ENCODE peak calls at places on chromosomes 4 and X, in eight cellular contexts. N, I, P, J, B, A, T and M are unnamed samples.

GRCh38 chr4:123546661-123547060 is 150.1 kb downstream of the SPRY1 start:
- DNase-seq in N (no peak), I (no peak), P (no peak), J (no peak), B (no peak), A (no peak), T (no peak), M (no peak)

GRCh38 chrX:4925911-4926310 is 1212.5 kb upstream of the PRKX start:
- DNase-seq in N (no peak), I (no peak), P (no peak), J (no peak), B (no peak), A (no peak), T (no peak), M (no peak)

GRCh38 chr4:95304898-95305297 is 243.9 kb downstream of the UNC5C start:
- DNase-seq in N (no peak), I (peak; percentile 30), P (peak; percentile 64), J (no peak), B (no peak), A (no peak), T (no peak), M (no peak)

GRCh38 chr4:17665346-17665745 is 50.9 kb downstream of the MED28 start:
- DNase-seq in N (no peak), I (no peak), P (no peak), J (no peak), B (no peak), A (no peak), T (no peak), M (no peak)

GRCh38 chrX:39445336-39445735 is 644.1 kb downstream of the MID1IP1 start:
- DNase-seq in N (no peak), I (no peak), P (peak; percentile 48), J (no peak), B (peak; percentile 28), A (no peak), T (peak; percentile 3), M (no peak)

GRCh38 chr4:127889903-127890302 is 9.2 kb downstream of the PLK4 start:
- DNase-seq in N (no peak), I (no peak), P (no peak), J (no peak), B (no peak), A (no peak), T (no peak), M (no peak)

GRCh38 chrX:136106920-136107534 is 40.3 kb upstream of the FHL1 start:
- DNase-seq in N (no peak), I (no peak), P (no peak), J (no peak), B (no peak), A (no peak), T (no peak), M (no peak)

GRCh38 chrX:53280703-53281320 is 572 bp downstream of the IQSEC2 start:
- DNase-seq in N (peak; percentile 75), I (no peak), P (peak; percentile 27), J (no peak), B (no peak), A (no peak), T (no peak), M (no peak)

GRCh38 chrX:67779099-67779498 is 235.3 kb downstream of the AR start:
- DNase-seq in N (no peak), I (no peak), P (no peak), J (no peak), B (no peak), A (no peak), T (no peak), M (peak; percentile 39)

GRCh38 chr4:168908093-168908492 is 102.0 kb downstream of the CBR4 start:
- DNase-seq in N (no peak), I (no peak), P (no peak), J (no peak), B (no peak), A (no peak), T (no peak), M (no peak)

GRCh38 chr4:144734522-144734921 is 88.6 kb downstream of the HHIP start:
- DNase-seq in N (no peak), I (no peak), P (peak; percentile 31), J (no peak), B (no peak), A (no peak), T (no peak), M (no peak)

GRCh38 chrX:7606253-7606652 is 236.7 kb upstream of the VCX start:
- DNase-seq in N (no peak), I (no peak), P (no peak), J (no peak), B (no peak), A (no peak), T (no peak), M (no peak)

GRCh38 chr4:92872604-92873003 is 568.8 kb downstream of the GRID2 start:
- DNase-seq in N (no peak), I (no peak), P (no peak), J (no peak), B (no peak), A (no peak), T (no peak), M (no peak)

GRCh38 chrX:137743414-137743813 is 177.5 kb downstream of the ZIC3 start:
- DNase-seq in N (no peak), I (no peak), P (no peak), J (no peak), B (no peak), A (no peak), T (no peak), M (no peak)

GRCh38 chrX:101803451-101803850 is 128.4 kb downstream of the ZMAT1 start:
- DNase-seq in N (no peak), I (no peak), P (peak; percentile 4), J (no peak), B (peak; percentile 7), A (no peak), T (no peak), M (no peak)

DNA sequence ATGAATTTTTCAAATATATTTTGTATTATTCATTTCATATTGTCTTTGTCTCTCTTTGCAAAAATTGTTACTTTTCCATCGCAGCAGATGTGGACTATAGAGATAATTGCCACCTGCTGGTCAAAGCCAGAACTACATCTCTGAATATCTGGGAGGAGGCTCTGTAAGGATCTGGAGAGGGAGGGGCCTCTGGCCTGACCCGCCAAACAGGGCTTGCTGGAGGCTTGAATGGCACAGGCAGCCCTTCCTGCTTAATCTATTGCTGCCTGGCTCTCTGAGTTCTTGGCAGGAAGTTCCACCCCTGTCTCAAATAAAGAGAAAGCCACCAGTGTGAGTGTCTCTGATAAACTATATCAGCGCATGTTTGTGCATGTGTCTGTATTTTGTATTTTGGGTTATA is 132.4 kb downstream of the ZMAT1 start:
- DNase-seq in N (peak; percentile 56), I (peak; percentile 80), P (peak; percentile 90), J (peak; percentile 72), B (peak; percentile 77), A (peak; percentile 51), T (peak; percentile 69), M (peak; percentile 83)
- H3K4me3 ChIP-seq in N (peak overlapping the region; percentile 13), I (no peak overlapping the region), P (peak overlapping the region; percentile 3), J (no peak overlapping the region), B (no peak overlapping the region), A (peak overlapping the region; percentile 31), T (no peak overlapping the region), M (peak overlapping the region; percentile 37)

GRCh38 chrX:105910563-105911105 is 88.3 kb downstream of the NRK start:
- DNase-seq in N (no peak), I (no peak), P (no peak), J (no peak), B (no peak), A (no peak), T (no peak), M (no peak)

DNA sequence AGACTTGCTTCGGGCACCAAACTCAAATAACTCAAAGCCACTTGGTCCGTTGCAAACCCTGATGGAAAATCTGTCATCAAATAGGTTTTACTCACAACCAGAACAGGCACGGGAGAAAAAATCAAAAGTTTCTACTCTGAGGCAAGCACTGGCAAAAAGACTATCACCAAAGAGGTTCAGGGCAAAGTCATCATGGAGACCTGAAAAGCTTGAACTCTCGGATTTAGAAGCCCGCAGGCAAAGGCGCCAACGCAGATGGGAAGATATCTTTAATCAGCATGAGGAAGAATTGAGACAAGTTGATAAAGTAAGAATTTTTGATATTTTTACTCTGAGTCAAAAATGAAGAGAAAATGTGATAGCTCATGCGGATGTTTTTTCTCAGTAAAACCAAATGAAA is 87.2 kb downstream of the NRK start:
- DNase-seq in N (no peak), I (no peak), P (no peak), J (no peak), B (no peak), A (no peak), T (no peak), M (no peak)
- H3K4me3 ChIP-seq in N (no peak overlapping the region), I (no peak overlapping the region), P (no peak overlapping the region), J (no peak overlapping the region), B (no peak overlapping the region), A (no peak overlapping the region), T (no peak overlapping the region), M (no peak overlapping the region)

DNA sequence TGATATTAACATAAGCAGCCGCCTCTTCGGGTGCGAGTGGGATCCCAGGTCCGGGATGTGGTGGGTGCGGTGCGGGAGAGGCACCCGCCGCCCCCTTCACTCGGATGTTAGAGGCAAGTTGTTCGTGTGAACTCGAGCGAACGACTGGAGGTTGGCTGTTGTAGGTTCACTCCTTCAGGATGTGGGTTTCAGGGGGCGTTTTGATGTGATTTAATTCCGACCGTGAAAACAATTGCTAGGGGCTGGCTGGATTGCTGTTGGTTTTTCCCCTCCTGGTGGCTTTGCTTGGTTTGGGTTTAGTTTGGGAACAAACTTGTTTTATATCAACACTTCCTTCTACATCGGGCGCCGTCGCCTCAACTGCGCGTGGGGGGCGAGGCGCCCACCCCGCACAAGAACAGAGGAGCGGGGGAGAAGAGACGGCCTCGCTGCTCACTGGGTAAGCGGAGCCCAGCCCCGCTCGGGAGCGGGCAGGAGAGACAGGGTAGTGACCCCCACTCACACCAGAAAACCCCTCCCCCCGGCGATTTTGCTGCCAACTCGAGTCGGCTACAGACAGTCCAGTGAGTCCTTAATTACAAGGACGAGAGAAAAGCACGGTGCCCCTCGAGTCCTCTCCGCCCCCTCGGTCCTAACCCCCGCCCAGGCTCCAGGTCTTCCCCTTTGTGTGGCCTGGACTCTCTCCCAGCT is 3.0 kb upstream of the LEF1 start:
- DNase-seq in N (no peak), I (peak; percentile 40), P (peak; percentile 65), J (no peak), B (peak; percentile 80), A (no peak), T (no peak), M (no peak)
- H3K4me3 ChIP-seq in N (no peak overlapping the region), I (peak overlapping the region; percentile 77), P (peak overlapping the region; percentile 51), J (peak overlapping the region; percentile 72), B (peak overlapping the region; percentile 86), A (no peak overlapping the region), T (peak overlapping the region; percentile 69), M (peak overlapping the region; percentile 67)

GRCh38 chr4:13524504-13525243 is 19.6 kb downstream of the NKX3-2 start:
- DNase-seq in N (no peak), I (no peak), P (no peak), J (no peak), B (no peak), A (no peak), T (no peak), M (no peak)

GRCh38 chr4:13523105-13523477 is 21.2 kb downstream of the NKX3-2 start:
- DNase-seq in N (no peak), I (no peak), P (no peak), J (no peak), B (no peak), A (no peak), T (no peak), M (no peak)

GRCh38 chr4:13523591-13524503 is 20.5 kb downstream of the NKX3-2 start:
- DNase-seq in N (no peak), I (no peak), P (no peak), J (no peak), B (no peak), A (no peak), T (no peak), M (no peak)

GRCh38 chr4:13521047-13521446 is 23.3 kb downstream of the NKX3-2 start:
- DNase-seq in N (no peak), I (no peak), P (no peak), J (no peak), B (no peak), A (no peak), T (no peak), M (no peak)

GRCh38 chr4:13522282-13523104 is 21.8 kb downstream of the NKX3-2 start:
- DNase-seq in N (no peak), I (no peak), P (no peak), J (no peak), B (no peak), A (no peak), T (no peak), M (no peak)
- H3K4me3 ChIP-seq in N (peak overlapping the region; percentile 22), I (peak overlapping the region; percentile 33), P (peak overlapping the region; percentile 33), J (no peak overlapping the region), B (no peak overlapping the region), A (no peak overlapping the region), T (no peak overlapping the region), M (no peak overlapping the region)